ENCODE peak calls at places on chromosome 16, in eight cellular contexts. D is fibroblast of lung, K is fibroblast of the aortic adventitia, R is GM23338, W is lower leg skin, U is epithelial cell of proximal tubule, E is ascending aorta, L is spleen. J is an unnamed sample.

GRCh38 chr16:8828541-8829165 is 31.0 kb downstream of the PMM2 start:
- DNase-seq in D (no peak), K (no peak), R (no peak), W (no peak), U (no peak), E (no peak), L (no peak), J (no peak)

GRCh38 chr16:14452066-14452465 is 178.0 kb downstream of the PARN start:
- DNase-seq in D (peak; percentile 31), K (no peak), R (no peak), W (no peak), U (no peak), E (no peak), L (no peak), J (no peak)

GRCh38 chr16:73056383-73056782 is 8.5 kb upstream of the ZFHX3 start:
- DNase-seq in D (no peak), K (peak; percentile 29), R (peak; percentile 1), W (no peak), U (no peak), E (no peak), L (no peak), J (no peak)

GRCh38 chr16:74298104-74298503 is 1.5 kb downstream of the PSMD7 start:
- DNase-seq in D (no peak), K (no peak), R (no peak), W (no peak), U (no peak), E (no peak), L (no peak), J (no peak)

GRCh38 chr16:12317121-12317810 is 340.7 kb downstream of the SNX29 start:
- DNase-seq in D (no peak), K (no peak), R (no peak), W (no peak), U (no peak), E (no peak), L (peak; percentile 62), J (no peak)

GRCh38 chr16:50428116-50428515 is 59.3 kb upstream of the BRD7 start:
- DNase-seq in D (no peak), K (no peak), R (no peak), W (no peak), U (no peak), E (no peak), L (no peak), J (no peak)

GRCh38 chr16:50414152-50414551 is 45.4 kb upstream of the BRD7 start:
- DNase-seq in D (no peak), K (no peak), R (no peak), W (no peak), U (no peak), E (no peak), L (no peak), J (no peak)

GRCh38 chr16:47459603-47460002 is 1.3 kb downstream of the ITFG1 start:
- DNase-seq in D (no peak), K (no peak), R (no peak), W (no peak), U (no peak), E (no peak), L (no peak), J (no peak)

GRCh38 chr16:11597268-11597690 is 10.6 kb upstream of the LITAF start:
- DNase-seq in D (no peak), K (no peak), R (no peak), W (no peak), U (no peak), E (no peak), L (peak; percentile 72), J (peak; percentile 54)

GRCh38 chr16:12535535-12536411 is 267.9 kb downstream of the CPPED1 start:
- DNase-seq in D (no peak), K (no peak), R (peak; percentile 73), W (no peak), U (no peak), E (no peak), L (no peak), J (no peak)

GRCh38 chr16:14232106-14232890 is 161.2 kb downstream of the MRTFB start:
- DNase-seq in D (peak; percentile 78), K (peak; percentile 35), R (no peak), W (no peak), U (no peak), E (no peak), L (no peak), J (no peak)

GRCh38 chr16:80300876-80301275 is 239.9 kb upstream of the DYNLRB2 start:
- DNase-seq in D (peak; percentile 2), K (peak; percentile 44), R (no peak), W (no peak), U (peak; percentile 46), E (no peak), L (no peak), J (no peak)
- H3K4me3 ChIP-seq in D (no peak overlapping the region), K (no peak overlapping the region), R (no peak overlapping the region), W (no peak overlapping the region), U (no peak overlapping the region), E (no peak overlapping the region), L (no peak overlapping the region), J (no peak overlapping the region)

DNA sequence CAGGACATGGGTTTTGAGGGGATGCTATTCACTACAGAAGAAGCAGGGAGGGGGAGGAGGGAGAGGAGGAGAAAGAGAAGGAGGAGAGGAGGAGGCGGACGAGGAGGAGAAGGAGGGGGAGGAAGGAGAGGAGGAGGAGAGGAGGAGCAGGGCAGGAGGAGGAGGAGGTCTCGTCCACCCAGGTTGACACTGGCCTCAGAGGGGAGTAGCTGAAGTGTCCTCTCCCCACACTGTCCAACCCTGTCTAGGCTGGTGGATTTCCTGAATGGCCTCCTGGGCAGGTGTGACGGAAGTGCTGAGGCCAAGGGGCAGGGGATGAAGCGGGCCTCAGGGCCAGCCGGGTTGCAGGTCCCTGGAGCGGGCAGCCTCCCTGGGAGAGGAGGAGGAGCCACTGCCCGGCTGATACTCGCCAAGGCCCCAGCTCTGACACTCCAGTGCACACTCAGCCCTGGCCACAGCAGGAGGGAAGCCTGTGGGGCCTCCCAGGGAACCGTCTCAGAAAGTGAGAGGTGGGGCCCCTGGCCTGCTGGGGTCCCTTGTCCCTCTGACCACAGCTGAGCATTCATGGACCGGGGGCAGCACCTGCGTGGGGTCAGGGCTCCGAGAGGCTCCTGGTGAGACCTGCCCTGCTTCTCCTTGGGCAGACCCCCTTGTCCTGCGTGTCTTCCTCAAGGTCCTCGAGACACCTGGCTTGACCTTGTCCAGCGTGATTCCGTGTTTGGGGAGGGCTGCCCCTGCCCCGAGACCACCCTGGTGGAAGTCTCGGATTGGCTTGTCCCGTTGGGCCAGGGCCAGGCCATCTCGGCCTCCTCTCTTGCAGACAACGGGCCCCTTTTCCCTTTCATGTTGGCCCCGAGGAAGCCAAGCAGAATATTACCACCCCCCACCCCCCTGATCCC is 200.6 kb upstream of the CIBAR2 start:
- DNase-seq in D (no peak), K (no peak), R (no peak), W (no peak), U (no peak), E (no peak), L (no peak), J (no peak)
- TF ChIP-seq CTCF in D (no peak), K (no peak), R (no peak), W (no peak), U (no peak), E (no peak), L (no peak), J (no peak)

GRCh38 chr16:69726313-69727060 is at the start of gene NQO1:
- DNase-seq in D (peak; percentile 96), K (peak; percentile 99), R (peak; percentile 98), W (peak; percentile 83), U (peak; percentile 27), E (peak; percentile 79), L (peak; percentile 99), J (peak; percentile 97)

GRCh38 chr16:69727916-69728270 is 1.5 kb upstream of the NQO1 start:
- DNase-seq in D (no peak), K (no peak), R (no peak), W (no peak), U (no peak), E (no peak), L (peak; percentile 53), J (no peak)

GRCh38 chr16:69724414-69724873 is 1.9 kb downstream of the NQO1 start:
- DNase-seq in D (no peak), K (no peak), R (no peak), W (no peak), U (no peak), E (no peak), L (peak; percentile 13), J (no peak)

GRCh38 chr16:69725480-69726312 is 664 bp downstream of the NQO1 start:
- DNase-seq in D (no peak), K (no peak), R (no peak), W (no peak), U (no peak), E (no peak), L (peak; percentile 35), J (no peak)

GRCh38 chr16:69724981-69725479 is 1.3 kb downstream of the NQO1 start:
- DNase-seq in D (no peak), K (peak; percentile 38), R (peak; percentile 12), W (no peak), U (no peak), E (no peak), L (peak; percentile 9), J (peak; percentile 27)
- H3K4me3 ChIP-seq in D (peak overlapping the region; percentile 81), K (peak overlapping the region; percentile 73), R (peak overlapping the region; percentile 62), W (no peak overlapping the region), U (peak overlapping the region; percentile 58), E (no peak overlapping the region), L (peak overlapping the region; percentile 63), J (peak overlapping the region; percentile 71)

GRCh38 chr16:86252596-86252995 is 257.7 kb upstream of the FOXF1 start:
- DNase-seq in D (peak; percentile 48), K (peak; percentile 46), R (peak; percentile 89), W (no peak), U (no peak), E (no peak), L (peak; percentile 52), J (peak; percentile 60)
- TF ChIP-seq CTCF in D (peak; percentile 54), K (peak; percentile 66), R (peak; percentile 76), W (no peak), U (peak; percentile 23), E (no peak), L (no peak), J (peak; percentile 61)

GRCh38 chr16:48613061-48613957 is 3.3 kb upstream of the N4BP1 start:
- DNase-seq in D (peak; percentile 26), K (peak; percentile 47), R (peak; percentile 45), W (no peak), U (no peak), E (no peak), L (no peak), J (peak; percentile 94)
- H3K4me3 ChIP-seq in D (no peak overlapping the region), K (no peak overlapping the region), R (no peak overlapping the region), W (no peak overlapping the region), U (no peak overlapping the region), E (no peak overlapping the region), L (no peak overlapping the region), J (no peak overlapping the region)

DNA sequence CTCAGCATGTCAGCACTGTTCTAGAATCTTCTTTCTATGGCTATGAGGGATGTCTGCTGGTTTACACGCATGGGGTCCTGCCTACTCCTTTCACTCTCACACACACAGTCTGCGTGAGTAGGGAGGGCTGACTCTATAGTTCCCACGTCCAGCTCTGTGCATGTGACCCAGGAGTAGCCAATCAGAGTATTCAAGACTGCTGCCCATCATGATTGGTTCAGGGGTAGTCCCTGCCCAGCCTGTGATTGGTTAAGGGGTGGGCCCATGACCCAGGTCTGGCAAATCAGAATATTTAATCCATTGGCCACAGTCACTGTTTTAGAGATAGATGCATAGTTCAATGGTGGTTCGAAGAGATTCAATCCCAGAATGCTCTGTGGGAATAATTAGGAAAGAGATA is 151.3 kb upstream of the IRX3 start:
- DNase-seq in D (no peak), K (no peak), R (no peak), W (no peak), U (no peak), E (no peak), L (no peak), J (no peak)
- TF ChIP-seq CTCF in D (no peak), K (no peak), R (no peak), W (no peak), U (no peak), E (no peak), L (no peak), J (no peak)

J was measured in fibroblast of villous mesenchyme.